ENCODE peak calls at places on chromosomes 12 and 14, in six cellular contexts. One of them, this sample, is unnamed. For H3K36me3 and H3K4me1, the result is how much of the 10 kb centered on the place peaks cover.

GRCh38 chr12:75560167-75560566 is 48.8 kb upstream of the KRR1 start:
- DNase-seq in Karpas-422: peak
- DNase-seq in CD8-positive, alpha-beta T cell: no peak
- DNase-seq in tibial artery: no peak
- DNase-seq in mesendoderm: peak
- DNase-seq in body of pancreas: peak
- DNase-seq in this sample: no peak

GRCh38 chr14:71933026-71933587 is 878 bp downstream of the RGS6 start:
- DNase-seq in Karpas-422: no peak
- DNase-seq in CD8-positive, alpha-beta T cell: no peak
- DNase-seq in tibial artery: no peak
- DNase-seq in mesendoderm: peak
- DNase-seq in body of pancreas: no peak
- DNase-seq in this sample: no peak

GRCh38 chr14:68491793-68492192 is 301.1 kb downstream of the ZFP36L1 start:
- DNase-seq in Karpas-422: no peak
- DNase-seq in CD8-positive, alpha-beta T cell: no peak
- DNase-seq in tibial artery: no peak
- DNase-seq in mesendoderm: no peak
- DNase-seq in body of pancreas: no peak
- DNase-seq in this sample: no peak

GRCh38 chr12:125214289-125214688 is 149.1 kb downstream of the AACS start:
- DNase-seq in Karpas-422: no peak
- DNase-seq in CD8-positive, alpha-beta T cell: no peak
- DNase-seq in tibial artery: no peak
- DNase-seq in mesendoderm: no peak
- DNase-seq in body of pancreas: no peak
- DNase-seq in this sample: no peak

GRCh38 chr12:119061208-119061796 is 80.0 kb downstream of the SRRM4 start:
- DNase-seq in Karpas-422: peak
- DNase-seq in CD8-positive, alpha-beta T cell: no peak
- DNase-seq in tibial artery: no peak
- DNase-seq in mesendoderm: peak
- DNase-seq in body of pancreas: peak
- DNase-seq in this sample: no peak

GRCh38 chr12:77049767-77050353 is 15.5 kb downstream of the E2F7 start:
- DNase-seq in Karpas-422: peak
- DNase-seq in CD8-positive, alpha-beta T cell: no peak
- DNase-seq in tibial artery: no peak
- DNase-seq in mesendoderm: peak
- DNase-seq in body of pancreas: peak
- DNase-seq in this sample: no peak

GRCh38 chr12:77190022-77190421 is 124.7 kb upstream of the E2F7 start:
- DNase-seq in Karpas-422: no peak
- DNase-seq in CD8-positive, alpha-beta T cell: no peak
- DNase-seq in tibial artery: no peak
- DNase-seq in mesendoderm: peak
- DNase-seq in body of pancreas: no peak
- DNase-seq in this sample: no peak

GRCh38 chr14:51865953-51866747 is 5.7 kb downstream of the GNG2 start:
- DNase-seq in Karpas-422: peak
- DNase-seq in CD8-positive, alpha-beta T cell: no peak
- DNase-seq in tibial artery: no peak
- DNase-seq in mesendoderm: peak
- DNase-seq in body of pancreas: no peak
- DNase-seq in this sample: no peak

GRCh38 chr12:97556201-97556824 is 93.7 kb downstream of the RMST start:
- DNase-seq in Karpas-422: no peak
- DNase-seq in CD8-positive, alpha-beta T cell: no peak
- DNase-seq in tibial artery: no peak
- DNase-seq in mesendoderm: peak
- DNase-seq in body of pancreas: no peak
- DNase-seq in this sample: no peak

GRCh38 chr12:19575307-19576243 is 136.3 kb downstream of the AEBP2 start:
- DNase-seq in Karpas-422: no peak
- DNase-seq in CD8-positive, alpha-beta T cell: no peak
- DNase-seq in tibial artery: no peak
- DNase-seq in mesendoderm: peak
- DNase-seq in body of pancreas: peak
- DNase-seq in this sample: no peak

GRCh38 chr14:95683793-95684192 is 2.4 kb upstream of the TCL1B start:
- DNase-seq in Karpas-422: peak
- DNase-seq in CD8-positive, alpha-beta T cell: no peak
- DNase-seq in tibial artery: no peak
- DNase-seq in mesendoderm: peak
- DNase-seq in body of pancreas: peak
- DNase-seq in this sample: no peak

GRCh38 chr14:54893151-54893760 is 9.4 kb downstream of the GCH1 start:
- DNase-seq in Karpas-422: peak
- DNase-seq in CD8-positive, alpha-beta T cell: no peak
- DNase-seq in tibial artery: no peak
- DNase-seq in mesendoderm: peak
- DNase-seq in body of pancreas: peak
- DNase-seq in this sample: no peak

GRCh38 chr12:63070709-63071108 is 80.3 kb downstream of the AVPR1A start:
- DNase-seq in Karpas-422: no peak
- DNase-seq in CD8-positive, alpha-beta T cell: no peak
- DNase-seq in tibial artery: no peak
- DNase-seq in mesendoderm: peak
- DNase-seq in body of pancreas: no peak
- DNase-seq in this sample: no peak

GRCh38 chr12:101759396-101760047 is 20.3 kb upstream of the SYCP3 start:
- DNase-seq in Karpas-422: peak
- DNase-seq in CD8-positive, alpha-beta T cell: no peak
- DNase-seq in tibial artery: no peak
- DNase-seq in mesendoderm: peak
- DNase-seq in body of pancreas: peak
- DNase-seq in this sample: no peak

GRCh38 chr12:108622425-108622824 is 11.3 kb downstream of the SELPLG start:
- DNase-seq in Karpas-422: peak
- DNase-seq in CD8-positive, alpha-beta T cell: no peak
- DNase-seq in tibial artery: no peak
- DNase-seq in mesendoderm: peak
- DNase-seq in body of pancreas: peak
- DNase-seq in this sample: no peak

GRCh38 chr12:80838708-80839107 is 99.0 kb downstream of the LIN7A start:
- DNase-seq in Karpas-422: no peak
- DNase-seq in CD8-positive, alpha-beta T cell: no peak
- DNase-seq in tibial artery: no peak
- DNase-seq in mesendoderm: peak
- DNase-seq in body of pancreas: no peak
- DNase-seq in this sample: no peak

GRCh38 chr14:75522224-75522764 is at the start of gene BATF:
- DNase-seq in Karpas-422: peak
- DNase-seq in CD8-positive, alpha-beta T cell: peak
- DNase-seq in tibial artery: no peak
- DNase-seq in mesendoderm: no peak
- DNase-seq in body of pancreas: peak
- DNase-seq in this sample: peak

GRCh38 chr14:34023824-34024767 is 73.2 kb upstream of the EGLN3 start:
- DNase-seq in Karpas-422: no peak
- DNase-seq in CD8-positive, alpha-beta T cell: no peak
- DNase-seq in tibial artery: no peak
- DNase-seq in mesendoderm: peak
- DNase-seq in body of pancreas: no peak
- DNase-seq in this sample: no peak

GRCh38 chr14:62667515-62667914 is 377.7 kb downstream of the KCNH5 start:
- DNase-seq in Karpas-422: peak
- DNase-seq in CD8-positive, alpha-beta T cell: no peak
- DNase-seq in tibial artery: no peak
- DNase-seq in mesendoderm: no peak
- DNase-seq in body of pancreas: no peak
- DNase-seq in this sample: no peak

DNA sequence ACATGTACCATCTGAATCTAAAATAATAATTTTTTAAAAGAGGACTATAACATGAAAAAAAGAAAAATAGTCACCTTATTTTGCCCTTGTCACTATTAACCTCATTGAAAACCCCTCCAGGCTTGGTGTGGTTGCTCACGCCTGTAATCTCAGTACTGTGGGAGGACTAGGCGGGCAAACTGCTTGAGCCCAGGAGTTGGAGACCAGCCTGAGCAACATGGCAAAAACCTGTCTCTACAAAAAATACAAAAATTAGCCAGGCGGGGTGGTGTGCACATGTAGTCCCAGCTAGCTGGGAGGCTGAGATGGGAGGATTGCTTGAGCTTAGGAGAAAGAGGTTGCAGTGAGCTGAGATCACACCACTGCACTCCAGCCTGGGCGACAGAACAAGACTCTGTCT is 126.3 kb upstream of the KRAS start:
- DNase-seq in Karpas-422: no peak
- DNase-seq in CD8-positive, alpha-beta T cell: no peak
- DNase-seq in tibial artery: no peak
- DNase-seq in mesendoderm: no peak
- DNase-seq in body of pancreas: no peak
- DNase-seq in this sample: no peak
- H3K36me3 ChIP-seq in Karpas-422: under half
- H3K36me3 ChIP-seq in CD8-positive, alpha-beta T cell: under half
- H3K36me3 ChIP-seq in tibial artery: under half
- H3K36me3 ChIP-seq in mesendoderm: under half
- H3K36me3 ChIP-seq in body of pancreas: under half
- H3K36me3 ChIP-seq in this sample: under half

GRCh38 chr12:6868211-6869048 is 1.1 kb downstream of the TPI1 start:
- DNase-seq in Karpas-422: peak
- DNase-seq in CD8-positive, alpha-beta T cell: no peak
- DNase-seq in tibial artery: no peak
- DNase-seq in mesendoderm: peak
- DNase-seq in body of pancreas: no peak
- DNase-seq in this sample: no peak
- H3K4me1 ChIP-seq in Karpas-422: half or more
- H3K4me1 ChIP-seq in CD8-positive, alpha-beta T cell: under half
- H3K4me1 ChIP-seq in tibial artery: under half
- H3K4me1 ChIP-seq in mesendoderm: under half
- H3K4me1 ChIP-seq in body of pancreas: under half
- H3K4me1 ChIP-seq in this sample: under half

GRCh38 chr14:24437020-24437735 is 5.4 kb downstream of the SDR39U1 start:
- DNase-seq in Karpas-422: no peak
- DNase-seq in CD8-positive, alpha-beta T cell: no peak
- DNase-seq in tibial artery: no peak
- DNase-seq in mesendoderm: no peak
- DNase-seq in body of pancreas: no peak
- DNase-seq in this sample: no peak

GRCh38 chr14:24435998-24436354 is 6.2 kb downstream of the KHNYN start:
- DNase-seq in Karpas-422: no peak
- DNase-seq in CD8-positive, alpha-beta T cell: no peak
- DNase-seq in tibial artery: no peak
- DNase-seq in mesendoderm: no peak
- DNase-seq in body of pancreas: no peak
- DNase-seq in this sample: no peak

GRCh38 chr14:24435192-24435810 is 5.5 kb downstream of the KHNYN start:
- DNase-seq in Karpas-422: no peak
- DNase-seq in CD8-positive, alpha-beta T cell: no peak
- DNase-seq in tibial artery: no peak
- DNase-seq in mesendoderm: no peak
- DNase-seq in body of pancreas: no peak
- DNase-seq in this sample: no peak

GRCh38 chr14:24437736-24438067 is 4.9 kb downstream of the SDR39U1 start:
- DNase-seq in Karpas-422: no peak
- DNase-seq in CD8-positive, alpha-beta T cell: no peak
- DNase-seq in tibial artery: no peak
- DNase-seq in mesendoderm: no peak
- DNase-seq in body of pancreas: no peak
- DNase-seq in this sample: no peak

DNA sequence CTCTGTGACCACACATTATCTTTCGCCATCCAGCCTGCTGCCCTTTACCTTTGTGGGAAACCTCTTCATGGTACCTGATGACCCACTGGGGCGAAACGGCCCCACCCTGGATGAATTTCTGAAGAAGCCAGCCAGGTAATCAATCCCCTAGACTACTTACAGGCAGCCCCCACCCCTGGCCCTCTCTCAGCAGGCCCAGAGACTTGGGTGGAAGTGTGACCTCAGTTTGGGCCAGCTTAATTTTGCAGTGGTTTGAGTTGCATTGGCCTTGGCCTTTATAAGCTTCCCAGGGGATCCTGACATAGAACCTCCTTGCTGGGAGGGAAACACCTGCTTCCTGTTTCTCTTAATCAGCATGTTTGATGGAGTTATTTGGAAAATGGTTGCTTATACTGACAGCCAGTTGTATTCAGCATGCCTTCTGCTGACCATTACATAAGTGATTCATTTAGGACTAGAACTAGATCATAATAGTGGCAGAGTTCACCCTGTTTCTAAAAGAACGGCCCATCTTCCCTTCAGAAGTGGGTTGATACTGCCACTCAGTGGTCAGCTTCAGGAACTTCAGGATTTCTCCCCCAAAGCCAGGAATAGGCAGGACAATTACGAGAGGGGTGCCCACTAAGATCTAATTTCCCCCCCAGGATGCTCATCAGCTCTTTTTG is 6.1 kb downstream of the SDR39U1 start:
- DNase-seq in Karpas-422: peak
- DNase-seq in CD8-positive, alpha-beta T cell: no peak
- DNase-seq in tibial artery: no peak
- DNase-seq in mesendoderm: peak
- DNase-seq in body of pancreas: peak
- DNase-seq in this sample: no peak
- H3K27ac ChIP-seq in Karpas-422: peak
- H3K27ac ChIP-seq in CD8-positive, alpha-beta T cell: no peak
- H3K27ac ChIP-seq in tibial artery: peak
- H3K27ac ChIP-seq in mesendoderm: no peak
- H3K27ac ChIP-seq in body of pancreas: peak
- H3K27ac ChIP-seq in this sample: no peak

GRCh38 chr12:120170631-120171030 is 23.9 kb downstream of the GCN1 start:
- DNase-seq in Karpas-422: no peak
- DNase-seq in CD8-positive, alpha-beta T cell: no peak
- DNase-seq in tibial artery: no peak
- DNase-seq in mesendoderm: no peak
- DNase-seq in body of pancreas: no peak
- DNase-seq in this sample: no peak

GRCh38 chr12:120169946-120170345 is 24.6 kb downstream of the GCN1 start:
- DNase-seq in Karpas-422: no peak
- DNase-seq in CD8-positive, alpha-beta T cell: no peak
- DNase-seq in tibial artery: no peak
- DNase-seq in mesendoderm: no peak
- DNase-seq in body of pancreas: no peak
- DNase-seq in this sample: no peak

GRCh38 chr12:120168337-120168736 is 26.2 kb downstream of the GCN1 start:
- DNase-seq in Karpas-422: no peak
- DNase-seq in CD8-positive, alpha-beta T cell: no peak
- DNase-seq in tibial artery: no peak
- DNase-seq in mesendoderm: no peak
- DNase-seq in body of pancreas: no peak
- DNase-seq in this sample: peak

GRCh38 chr12:120164293-120164692 is 30.2 kb downstream of the GCN1 start:
- DNase-seq in Karpas-422: no peak
- DNase-seq in CD8-positive, alpha-beta T cell: no peak
- DNase-seq in tibial artery: no peak
- DNase-seq in mesendoderm: no peak
- DNase-seq in body of pancreas: no peak
- DNase-seq in this sample: peak

DNA sequence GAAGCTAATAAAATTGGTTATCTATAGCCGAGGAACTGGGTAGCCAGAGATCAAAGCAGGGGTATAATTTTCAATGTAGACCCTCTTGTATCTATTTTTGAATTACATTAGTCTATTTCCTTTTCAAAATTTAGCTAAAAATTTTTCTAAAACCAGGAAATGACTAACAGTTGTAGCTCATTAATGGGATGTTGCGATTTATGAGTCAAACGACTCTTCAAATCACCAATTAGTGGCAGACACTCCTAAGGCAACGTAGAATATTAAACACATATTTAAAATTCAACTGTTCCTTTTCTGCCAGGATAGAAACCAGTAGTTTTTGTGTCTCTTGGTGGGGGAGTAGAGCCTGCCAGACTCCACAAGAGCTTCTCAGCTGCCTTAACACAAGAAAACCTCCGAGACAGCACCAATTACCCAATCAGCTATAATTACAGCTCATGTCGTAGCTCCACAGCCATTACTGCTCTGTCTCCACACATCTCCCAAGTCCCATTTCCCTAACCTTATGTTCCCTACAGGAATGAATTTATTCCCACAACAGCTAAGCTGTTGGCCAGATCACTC is 26.9 kb downstream of the GCN1 start:
- DNase-seq in Karpas-422: no peak
- DNase-seq in CD8-positive, alpha-beta T cell: no peak
- DNase-seq in tibial artery: no peak
- DNase-seq in mesendoderm: no peak
- DNase-seq in body of pancreas: no peak
- DNase-seq in this sample: no peak
- H3K36me3 ChIP-seq in Karpas-422: under half
- H3K36me3 ChIP-seq in CD8-positive, alpha-beta T cell: under half
- H3K36me3 ChIP-seq in tibial artery: half or more
- H3K36me3 ChIP-seq in mesendoderm: under half
- H3K36me3 ChIP-seq in body of pancreas: under half
- H3K36me3 ChIP-seq in this sample: under half

This sample was measured in aorta.